ENCODE peak calls at places on chromosomes 4 and X, in eight cellular contexts. One of them, this sample, is unnamed.

GRCh38 chr4:184267673-184268573 is 50.2 kb upstream of the ENPP6 start:
- DNase-seq in heart left ventricle: peak
- DNase-seq in testis: no peak
- DNase-seq in fibroblast of pulmonary artery: peak
- DNase-seq in Panc1: peak
- DNase-seq in body of pancreas: no peak
- DNase-seq in BJ: peak
- DNase-seq in choroid plexus epithelial cell: peak
- DNase-seq in this sample: peak

GRCh38 chr4:52016985-52017384 is 3.2 kb downstream of the LRRC66 start:
- DNase-seq in fibroblast of pulmonary artery: no peak
- DNase-seq in BJ: no peak
- DNase-seq in testis: no peak
- DNase-seq in heart left ventricle: no peak
- DNase-seq in Panc1: no peak
- DNase-seq in body of pancreas: no peak
- DNase-seq in choroid plexus epithelial cell: no peak
- DNase-seq in this sample: no peak

GRCh38 chr4:71882113-71882512 is 98.2 kb upstream of the GC start:
- DNase-seq in heart left ventricle: no peak
- DNase-seq in body of pancreas: no peak
- DNase-seq in BJ: no peak
- DNase-seq in fibroblast of pulmonary artery: no peak
- DNase-seq in Panc1: no peak
- DNase-seq in testis: no peak
- DNase-seq in choroid plexus epithelial cell: no peak
- DNase-seq in this sample: no peak

GRCh38 chr4:125003840-125004239 is 291.3 kb upstream of the ANKRD50 start:
- DNase-seq in choroid plexus epithelial cell: no peak
- DNase-seq in testis: no peak
- DNase-seq in Panc1: no peak
- DNase-seq in body of pancreas: no peak
- DNase-seq in fibroblast of pulmonary artery: no peak
- DNase-seq in BJ: no peak
- DNase-seq in heart left ventricle: no peak
- DNase-seq in this sample: no peak

GRCh38 chrX:47146936-47147859 is 2.2 kb downstream of the RBM10 start:
- DNase-seq in Panc1: no peak
- DNase-seq in heart left ventricle: no peak
- DNase-seq in BJ: no peak
- DNase-seq in testis: no peak
- DNase-seq in body of pancreas: no peak
- DNase-seq in choroid plexus epithelial cell: no peak
- DNase-seq in fibroblast of pulmonary artery: no peak
- DNase-seq in this sample: no peak

GRCh38 chr4:159677521-159677920 is 574.6 kb downstream of the RAPGEF2 start:
- DNase-seq in choroid plexus epithelial cell: peak
- DNase-seq in body of pancreas: no peak
- DNase-seq in BJ: no peak
- DNase-seq in Panc1: no peak
- DNase-seq in testis: no peak
- DNase-seq in fibroblast of pulmonary artery: peak
- DNase-seq in heart left ventricle: no peak
- DNase-seq in this sample: no peak

GRCh38 chrX:153333271-153333670 is 682 bp upstream of the ZNF275 start:
- DNase-seq in Panc1: no peak
- DNase-seq in testis: no peak
- DNase-seq in heart left ventricle: no peak
- DNase-seq in BJ: peak
- DNase-seq in choroid plexus epithelial cell: peak
- DNase-seq in body of pancreas: no peak
- DNase-seq in fibroblast of pulmonary artery: peak
- DNase-seq in this sample: no peak

GRCh38 chr4:156623376-156623775 is 348.2 kb downstream of the PDGFC start:
- DNase-seq in BJ: no peak
- DNase-seq in choroid plexus epithelial cell: no peak
- DNase-seq in heart left ventricle: no peak
- DNase-seq in body of pancreas: no peak
- DNase-seq in Panc1: no peak
- DNase-seq in testis: no peak
- DNase-seq in fibroblast of pulmonary artery: no peak
- DNase-seq in this sample: no peak

GRCh38 chr4:5798946-5799345 is 87.9 kb downstream of the EVC start:
- DNase-seq in heart left ventricle: no peak
- DNase-seq in Panc1: no peak
- DNase-seq in choroid plexus epithelial cell: no peak
- DNase-seq in BJ: no peak
- DNase-seq in body of pancreas: no peak
- DNase-seq in fibroblast of pulmonary artery: no peak
- DNase-seq in testis: no peak
- DNase-seq in this sample: no peak

GRCh38 chrX:8520791-8521190 is 56.2 kb downstream of the VCX3B start:
- DNase-seq in BJ: no peak
- DNase-seq in heart left ventricle: no peak
- DNase-seq in Panc1: no peak
- DNase-seq in body of pancreas: no peak
- DNase-seq in choroid plexus epithelial cell: no peak
- DNase-seq in fibroblast of pulmonary artery: no peak
- DNase-seq in testis: no peak
- DNase-seq in this sample: no peak

GRCh38 chrX:69149466-69150293 is 15.6 kb downstream of the PJA1 start:
- DNase-seq in fibroblast of pulmonary artery: no peak
- DNase-seq in heart left ventricle: no peak
- DNase-seq in testis: no peak
- DNase-seq in Panc1: no peak
- DNase-seq in choroid plexus epithelial cell: no peak
- DNase-seq in BJ: no peak
- DNase-seq in body of pancreas: no peak
- DNase-seq in this sample: no peak

GRCh38 chrX:74318672-74319071 is 14.7 kb downstream of the ZCCHC13 start:
- DNase-seq in body of pancreas: no peak
- DNase-seq in fibroblast of pulmonary artery: no peak
- DNase-seq in heart left ventricle: no peak
- DNase-seq in choroid plexus epithelial cell: no peak
- DNase-seq in testis: no peak
- DNase-seq in Panc1: no peak
- DNase-seq in BJ: no peak
- DNase-seq in this sample: no peak

GRCh38 chr4:165872443-165873297 is at the start of gene TLL1:
- DNase-seq in BJ: no peak
- DNase-seq in heart left ventricle: peak
- DNase-seq in choroid plexus epithelial cell: no peak
- DNase-seq in fibroblast of pulmonary artery: peak
- DNase-seq in body of pancreas: peak
- DNase-seq in Panc1: no peak
- DNase-seq in testis: peak
- DNase-seq in this sample: no peak

GRCh38 chr4:7518871-7519637 is 84.3 kb upstream of the PSAPL1 start:
- DNase-seq in testis: no peak
- DNase-seq in Panc1: no peak
- DNase-seq in fibroblast of pulmonary artery: no peak
- DNase-seq in choroid plexus epithelial cell: no peak
- DNase-seq in body of pancreas: peak
- DNase-seq in BJ: no peak
- DNase-seq in heart left ventricle: peak
- DNase-seq in this sample: no peak

GRCh38 chr4:84366111-84366510 is 133.0 kb downstream of the NKX6-1 start:
- DNase-seq in heart left ventricle: no peak
- DNase-seq in fibroblast of pulmonary artery: no peak
- DNase-seq in Panc1: no peak
- DNase-seq in testis: no peak
- DNase-seq in choroid plexus epithelial cell: no peak
- DNase-seq in BJ: no peak
- DNase-seq in body of pancreas: no peak
- DNase-seq in this sample: no peak

DNA sequence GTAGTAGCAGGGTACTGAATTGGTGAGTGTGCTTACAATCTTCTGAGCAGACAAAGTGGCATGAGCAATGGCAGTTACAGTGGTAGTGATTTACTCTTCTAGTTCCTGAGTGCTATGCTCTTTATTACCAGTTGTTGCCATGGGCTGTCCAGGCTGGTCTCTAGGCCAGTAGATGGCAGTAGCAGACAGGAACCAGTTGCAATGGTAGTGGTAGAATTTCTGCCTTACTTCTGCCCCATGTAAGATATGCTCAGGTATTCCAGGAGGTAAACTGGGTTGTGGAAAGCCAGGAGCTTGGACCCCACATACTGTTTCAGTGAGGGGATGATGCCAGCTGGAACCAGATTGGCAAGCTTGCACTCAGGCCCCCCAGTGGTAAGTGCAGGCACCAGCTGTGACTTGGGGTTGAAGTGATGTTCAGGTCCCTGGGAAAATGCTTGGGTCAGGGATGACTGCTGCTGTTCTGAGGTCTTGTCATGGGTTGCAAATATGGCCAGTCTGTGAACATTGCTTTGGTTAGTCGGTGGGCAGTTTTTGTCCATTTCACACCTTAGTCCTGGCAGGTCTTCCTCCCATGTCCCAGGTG is 63.0 kb upstream of the ZXDB start:
- DNase-seq in body of pancreas: peak
- DNase-seq in fibroblast of pulmonary artery: peak
- DNase-seq in Panc1: peak
- DNase-seq in BJ: no peak
- DNase-seq in testis: no peak
- DNase-seq in heart left ventricle: no peak
- DNase-seq in choroid plexus epithelial cell: peak
- DNase-seq in this sample: no peak
- TF ChIP-seq CTCF in body of pancreas: peak
- TF ChIP-seq CTCF in fibroblast of pulmonary artery: peak
- TF ChIP-seq CTCF in Panc1: peak
- TF ChIP-seq CTCF in BJ: peak
- TF ChIP-seq CTCF in testis: no peak
- TF ChIP-seq CTCF in heart left ventricle: no peak
- TF ChIP-seq CTCF in choroid plexus epithelial cell: peak
- TF ChIP-seq CTCF in this sample: peak

GRCh38 chr4:38503689-38504395 is 160.2 kb upstream of the KLF3 start:
- DNase-seq in fibroblast of pulmonary artery: no peak
- DNase-seq in heart left ventricle: no peak
- DNase-seq in body of pancreas: no peak
- DNase-seq in BJ: no peak
- DNase-seq in Panc1: no peak
- DNase-seq in testis: no peak
- DNase-seq in choroid plexus epithelial cell: no peak
- DNase-seq in this sample: peak

GRCh38 chr4:38504396-38504715 is 159.6 kb upstream of the KLF3 start:
- DNase-seq in BJ: no peak
- DNase-seq in Panc1: no peak
- DNase-seq in body of pancreas: no peak
- DNase-seq in fibroblast of pulmonary artery: no peak
- DNase-seq in testis: no peak
- DNase-seq in heart left ventricle: no peak
- DNase-seq in choroid plexus epithelial cell: no peak
- DNase-seq in this sample: no peak

GRCh38 chr4:38499101-38499500 is 164.9 kb upstream of the KLF3 start:
- DNase-seq in heart left ventricle: no peak
- DNase-seq in body of pancreas: no peak
- DNase-seq in fibroblast of pulmonary artery: no peak
- DNase-seq in choroid plexus epithelial cell: no peak
- DNase-seq in Panc1: no peak
- DNase-seq in BJ: no peak
- DNase-seq in testis: no peak
- DNase-seq in this sample: no peak

GRCh38 chr4:38500433-38500832 is 163.6 kb upstream of the KLF3 start:
- DNase-seq in testis: no peak
- DNase-seq in fibroblast of pulmonary artery: no peak
- DNase-seq in choroid plexus epithelial cell: no peak
- DNase-seq in heart left ventricle: no peak
- DNase-seq in BJ: no peak
- DNase-seq in body of pancreas: no peak
- DNase-seq in Panc1: no peak
- DNase-seq in this sample: no peak

DNA sequence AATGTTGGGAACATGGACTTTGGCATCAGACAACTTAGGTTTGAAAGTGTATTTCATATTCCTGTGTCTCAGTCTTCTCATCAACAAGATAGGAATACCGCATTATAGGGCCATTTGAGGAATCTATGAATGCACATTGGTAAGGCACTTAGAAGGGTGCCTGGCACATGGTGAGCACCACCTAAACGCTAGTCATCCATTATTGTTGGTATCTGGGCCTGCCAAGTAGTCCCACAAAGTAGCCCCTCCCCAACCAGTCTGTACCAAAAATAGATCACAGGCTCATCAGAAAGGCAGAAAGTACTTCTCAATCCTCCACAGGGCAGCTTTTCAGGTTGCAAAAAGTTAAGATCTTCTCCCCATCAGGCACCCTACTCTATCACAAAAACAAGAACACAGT is 162.3 kb upstream of the KLF3 start:
- DNase-seq in BJ: no peak
- DNase-seq in heart left ventricle: no peak
- DNase-seq in Panc1: no peak
- DNase-seq in body of pancreas: no peak
- DNase-seq in choroid plexus epithelial cell: no peak
- DNase-seq in testis: no peak
- DNase-seq in fibroblast of pulmonary artery: no peak
- DNase-seq in this sample: no peak
- H3K4me3 ChIP-seq in BJ: no peak
- H3K4me3 ChIP-seq in heart left ventricle: no peak
- H3K4me3 ChIP-seq in Panc1: no peak
- H3K4me3 ChIP-seq in body of pancreas: no peak
- H3K4me3 ChIP-seq in choroid plexus epithelial cell: no peak
- H3K4me3 ChIP-seq in testis: no peak
- H3K4me3 ChIP-seq in fibroblast of pulmonary artery: no peak
- H3K4me3 ChIP-seq in this sample: no peak

DNA sequence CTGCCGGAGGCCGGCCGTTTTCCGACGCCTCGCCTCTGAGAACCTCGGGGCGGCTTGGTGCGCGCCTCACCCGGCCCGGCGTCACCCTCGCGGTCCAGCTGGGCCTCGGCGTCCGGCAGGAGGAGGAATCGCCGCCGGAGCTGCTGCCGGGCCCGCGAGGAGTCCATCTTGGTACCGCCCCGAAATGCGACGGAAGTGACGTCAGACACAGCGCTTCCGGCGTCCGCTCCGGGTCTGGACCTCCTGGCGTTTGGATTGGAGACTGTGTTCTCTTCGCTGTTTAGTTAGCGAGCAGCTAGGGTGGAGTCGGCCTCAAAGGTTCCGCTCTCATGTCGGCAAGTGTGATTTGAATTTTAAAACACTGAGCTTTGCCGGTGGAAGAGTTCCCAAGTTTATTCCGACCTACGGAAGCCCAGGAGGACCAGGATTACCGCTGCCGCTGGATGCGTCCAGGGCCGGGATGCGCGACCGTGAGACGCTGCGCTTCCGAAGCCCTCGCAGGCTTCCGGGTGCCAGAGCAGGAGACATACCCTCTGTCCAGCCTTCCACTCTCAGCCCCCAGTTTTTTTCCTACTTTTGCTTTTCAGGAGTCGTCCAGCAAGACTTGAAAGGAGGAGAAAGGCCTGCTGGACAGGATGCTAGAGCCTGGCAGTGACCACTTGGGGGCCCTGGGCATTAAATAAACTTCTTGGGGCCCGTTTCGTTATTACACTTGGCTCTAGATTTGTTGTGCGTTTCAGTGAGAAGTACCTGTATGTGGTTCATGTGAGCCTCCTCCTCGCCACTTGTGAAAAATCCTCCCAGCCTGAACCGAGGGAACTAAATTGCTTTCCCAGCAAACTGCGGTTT is at the start of gene TMEM128:
- DNase-seq in fibroblast of pulmonary artery: peak
- DNase-seq in body of pancreas: peak
- DNase-seq in Panc1: peak
- DNase-seq in testis: peak
- DNase-seq in heart left ventricle: peak
- DNase-seq in choroid plexus epithelial cell: peak
- DNase-seq in BJ: peak
- DNase-seq in this sample: peak
- TF ChIP-seq CTCF in fibroblast of pulmonary artery: peak
- TF ChIP-seq CTCF in body of pancreas: peak
- TF ChIP-seq CTCF in Panc1: no peak
- TF ChIP-seq CTCF in testis: peak
- TF ChIP-seq CTCF in heart left ventricle: peak
- TF ChIP-seq CTCF in choroid plexus epithelial cell: peak
- TF ChIP-seq CTCF in BJ: peak
- TF ChIP-seq CTCF in this sample: peak

GRCh38 chr4:153603835-153604234 is 80.2 kb upstream of the TLR2 start:
- DNase-seq in fibroblast of pulmonary artery: no peak
- DNase-seq in choroid plexus epithelial cell: no peak
- DNase-seq in Panc1: no peak
- DNase-seq in testis: no peak
- DNase-seq in heart left ventricle: no peak
- DNase-seq in BJ: no peak
- DNase-seq in body of pancreas: no peak
- DNase-seq in this sample: no peak
- H3K4me3 ChIP-seq in fibroblast of pulmonary artery: no peak
- H3K4me3 ChIP-seq in choroid plexus epithelial cell: no peak
- H3K4me3 ChIP-seq in Panc1: no peak
- H3K4me3 ChIP-seq in testis: no peak
- H3K4me3 ChIP-seq in heart left ventricle: no peak
- H3K4me3 ChIP-seq in BJ: no peak
- H3K4me3 ChIP-seq in body of pancreas: no peak
- H3K4me3 ChIP-seq in this sample: no peak